ENCODE peak calls at places on chromosomes 3 and 15, in nine cellular contexts. I, S, N, M, G, J, X, Y and O are unnamed samples.

GRCh38 chr15:85597155-85597815 is 197.4 kb downstream of the KLHL25 start:
- DNase-seq in I (no peak), S (no peak), N (no peak), M (no peak), G (no peak), J (no peak), X (no peak), Y (no peak), O (peak; percentile 83)

GRCh38 chr3:171055336-171056178 is 29.0 kb upstream of the SLC2A2 start:
- DNase-seq in I (peak; percentile 54), S (peak; percentile 62), N (peak; percentile 28), M (no peak), G (no peak), J (no peak), X (no peak), Y (no peak), O (no peak)

GRCh38 chr15:69299451-69300128 is 878 bp downstream of the PAQR5 start:
- DNase-seq in I (no peak), S (no peak), N (no peak), M (no peak), G (no peak), J (no peak), X (no peak), Y (no peak), O (no peak)

GRCh38 chr3:178385280-178385952 is 150.8 kb upstream of the KCNMB2 start:
- DNase-seq in I (peak; percentile 51), S (peak; percentile 72), N (peak; percentile 72), M (no peak), G (no peak), J (peak; percentile 51), X (no peak), Y (no peak), O (peak; percentile 2)

GRCh38 chr3:53219897-53220483 is 35.8 kb downstream of the TKT start:
- DNase-seq in I (peak; percentile 76), S (peak; percentile 78), N (peak; percentile 90), M (no peak), G (peak; percentile 84), J (peak; percentile 74), X (peak; percentile 92), Y (peak; percentile 87), O (peak; percentile 75)

GRCh38 chr15:78092111-78093041 is at the start of gene SH2D7:
- DNase-seq in I (no peak), S (peak; percentile 39), N (no peak), M (no peak), G (no peak), J (no peak), X (no peak), Y (no peak), O (peak; percentile 60)

GRCh38 chr3:77626157-77626556 is 586.3 kb downstream of the ROBO2 start:
- DNase-seq in I (no peak), S (no peak), N (no peak), M (no peak), G (no peak), J (no peak), X (no peak), Y (no peak), O (no peak)

GRCh38 chr3:143045639-143046038 is 44.3 kb downstream of the U2SURP start:
- DNase-seq in I (no peak), S (peak; percentile 33), N (peak; percentile 24), M (no peak), G (no peak), J (no peak), X (no peak), Y (no peak), O (no peak)

GRCh38 chr3:71581451-71581980 is 2.0 kb downstream of the FOXP1 start:
- DNase-seq in I (no peak), S (peak; percentile 58), N (peak; percentile 51), M (no peak), G (peak; percentile 40), J (no peak), X (peak; percentile 42), Y (peak; percentile 59), O (no peak)

GRCh38 chr3:187504435-187504834 is 136.2 kb downstream of the RTP4 start:
- DNase-seq in I (no peak), S (no peak), N (no peak), M (no peak), G (no peak), J (no peak), X (no peak), Y (no peak), O (no peak)

GRCh38 chr3:99009851-99010250 is 108.4 kb upstream of the DCBLD2 start:
- DNase-seq in I (no peak), S (no peak), N (no peak), M (no peak), G (no peak), J (no peak), X (no peak), Y (no peak), O (no peak)

DNA sequence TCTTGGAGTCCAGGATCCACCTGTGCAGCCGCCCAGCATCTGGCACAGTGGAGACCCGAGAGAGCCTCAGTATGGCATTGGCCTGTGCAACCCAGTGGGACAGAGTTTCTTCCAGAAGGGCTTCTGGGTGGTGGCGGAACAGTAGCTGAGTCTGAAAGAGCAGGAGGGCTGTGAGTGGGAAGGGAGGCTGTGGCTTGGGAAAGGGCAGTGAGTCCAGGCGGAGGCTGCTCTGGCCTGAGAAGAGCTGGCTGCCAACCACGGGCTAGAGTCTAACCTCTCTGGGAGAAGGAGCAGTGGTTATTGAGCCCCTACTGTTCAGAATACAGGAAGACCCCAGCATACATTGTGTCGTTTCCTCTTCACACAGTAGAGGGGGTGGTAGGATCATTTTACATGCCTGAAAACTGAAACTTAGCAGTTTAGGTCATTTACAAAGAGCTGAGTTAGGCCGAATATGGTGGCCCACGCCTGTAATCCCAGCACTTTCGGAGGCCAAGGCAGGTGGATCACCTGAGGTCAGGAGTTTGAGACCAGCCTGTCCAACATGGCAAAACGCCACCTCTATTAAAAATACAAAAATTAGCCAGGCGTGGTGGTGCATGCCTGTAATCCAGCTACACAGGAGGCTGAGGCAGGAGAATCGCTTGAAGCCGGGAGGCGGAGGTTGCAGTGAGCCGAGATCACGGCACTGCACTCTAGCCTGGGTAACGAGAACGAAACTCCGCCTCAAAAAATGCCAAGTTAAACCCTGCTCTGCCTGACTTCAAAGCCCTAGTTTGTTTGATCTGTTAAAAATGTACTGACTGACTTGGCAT is 3.2 kb downstream of the AEN start:
- DNase-seq in I (no peak), S (peak; percentile 65), N (peak; percentile 63), M (no peak), G (no peak), J (peak; percentile 79), X (no peak), Y (peak; percentile 45), O (peak; percentile 71)
- H3K4me3 ChIP-seq in I (no peak overlapping the region), S (peak overlapping the region; percentile 46), N (peak overlapping the region; percentile 91), M (no peak overlapping the region), G (peak overlapping the region; percentile 26), J (peak overlapping the region; percentile 99), X (no peak overlapping the region), Y (peak overlapping the region; percentile 10), O (peak overlapping the region; percentile 32)

GRCh38 chr15:64833690-64834089 is 8.0 kb upstream of the PLEKHO2 start:
- DNase-seq in I (no peak), S (no peak), N (no peak), M (no peak), G (no peak), J (no peak), X (no peak), Y (no peak), O (no peak)

GRCh38 chr15:64837502-64837901 is 4.2 kb upstream of the PLEKHO2 start:
- DNase-seq in I (no peak), S (no peak), N (no peak), M (no peak), G (no peak), J (no peak), X (peak; percentile 94), Y (no peak), O (peak; percentile 89)

GRCh38 chr15:64841258-64842098 is at the start of gene PLEKHO2:
- DNase-seq in I (peak; percentile 89), S (peak; percentile 92), N (peak; percentile 98), M (peak; percentile 63), G (peak; percentile 97), J (peak; percentile 93), X (peak; percentile 95), Y (peak; percentile 91), O (peak; percentile 93)

GRCh38 chr15:64836023-64836536 is 5.6 kb upstream of the PLEKHO2 start:
- DNase-seq in I (no peak), S (no peak), N (no peak), M (no peak), G (no peak), J (no peak), X (no peak), Y (no peak), O (no peak)
- H3K4me3 ChIP-seq in I (no peak overlapping the region), S (no peak overlapping the region), N (peak overlapping the region; percentile 18), M (no peak overlapping the region), G (peak overlapping the region; percentile 18), J (no peak overlapping the region), X (no peak overlapping the region), Y (no peak overlapping the region), O (peak overlapping the region; percentile 45)

GRCh38 chr15:40108855-40109735 is at the start of gene BMF:
- DNase-seq in I (peak; percentile 99), S (peak; percentile 99), N (peak; percentile 100), M (peak; percentile 99), G (peak; percentile 100), J (peak; percentile 99), X (peak; percentile 99), Y (peak; percentile 100), O (peak; percentile 97)
- H3K4me3 ChIP-seq in I (peak within 1 kb of the TSS; percentile 80), S (peak within 1 kb of the TSS; percentile 90), N (peak within 1 kb of the TSS; percentile 72), M (peak within 1 kb of the TSS; percentile 94), G (peak within 1 kb of the TSS; percentile 73), J (peak within 1 kb of the TSS; percentile 76), X (peak within 1 kb of the TSS; percentile 69), Y (peak within 1 kb of the TSS; percentile 75), O (peak within 1 kb of the TSS; percentile 62)

DNA sequence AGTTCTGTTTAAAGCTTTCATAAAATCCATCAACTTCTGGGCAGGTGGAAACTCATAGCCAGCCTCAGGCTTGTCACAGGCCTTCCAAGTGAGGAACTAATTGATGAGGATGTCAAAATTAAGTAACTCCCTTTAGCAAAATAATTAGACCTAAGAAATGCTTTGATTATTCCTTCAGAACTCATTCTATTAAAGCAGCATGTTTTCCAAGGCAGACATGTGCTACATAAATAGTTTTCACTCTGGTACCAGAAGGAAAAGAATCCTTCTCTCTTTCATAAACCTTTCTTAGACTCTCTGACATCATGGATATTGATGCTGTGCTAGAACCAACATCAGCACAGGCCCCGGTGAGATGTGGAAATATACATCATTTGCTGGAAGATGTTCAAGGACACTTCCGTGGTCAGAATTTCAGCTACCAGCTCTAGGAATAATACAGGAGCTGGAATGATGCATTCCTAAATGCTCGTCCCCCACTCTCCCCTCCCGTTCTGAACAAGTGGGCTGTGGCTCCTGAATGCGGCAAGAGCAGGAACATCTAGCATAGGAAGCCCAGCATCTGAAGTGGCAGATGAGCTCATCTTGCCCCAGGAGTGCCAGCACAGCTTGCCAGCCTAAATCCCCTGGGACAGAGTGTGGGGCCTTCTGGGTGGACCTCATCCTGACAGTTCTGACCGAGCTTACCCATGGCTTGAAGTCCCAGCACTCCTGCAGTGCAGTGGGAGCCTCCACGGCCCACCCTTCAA is 82.4 kb downstream of the WWTR1 start:
- DNase-seq in I (peak; percentile 85), S (peak; percentile 91), N (peak; percentile 96), M (no peak), G (no peak), J (no peak), X (no peak), Y (no peak), O (no peak)
- H3K4me3 ChIP-seq in I (no peak overlapping the region), S (peak overlapping the region; percentile 45), N (peak overlapping the region; percentile 2), M (no peak overlapping the region), G (peak overlapping the region; percentile 11), J (no peak overlapping the region), X (no peak overlapping the region), Y (no peak overlapping the region), O (no peak overlapping the region)

GRCh38 chr3:112908252-112908651 is 61.6 kb upstream of the CD200R1L start:
- DNase-seq in I (no peak), S (no peak), N (no peak), M (no peak), G (no peak), J (peak; percentile 80), X (no peak), Y (no peak), O (no peak)
- H3K4me3 ChIP-seq in I (no peak overlapping the region), S (no peak overlapping the region), N (no peak overlapping the region), M (no peak overlapping the region), G (no peak overlapping the region), J (peak overlapping the region; percentile 4), X (no peak overlapping the region), Y (no peak overlapping the region), O (no peak overlapping the region)